ENCODE peak calls at places on chromosomes 2 and 18, in four cellular contexts. S, K, I and U are unnamed samples. For H3K27me3, the result is how much of the 10 kb centered on the place peaks cover.

GRCh38 chr2:233331536-233331935 is 22.8 kb upstream of the DGKD start:
- DNase-seq in S (peak), K (peak), I (no peak), U (no peak)

GRCh38 chr2:219560893-219561178 is 10.5 kb downstream of the OBSL1 start:
- DNase-seq in S (no peak), K (no peak), I (no peak), U (no peak)

GRCh38 chr2:177263451-177264208 is 897 bp downstream of the NFE2L2 start:
- DNase-seq in S (peak), K (peak), I (peak), U (peak)

GRCh38 chr2:106269591-106270291 is 75.6 kb upstream of the UXS1 start:
- DNase-seq in S (peak), K (no peak), I (peak), U (no peak)

GRCh38 chr2:37585295-37585908 is 86.0 kb downstream of the CDC42EP3 start:
- DNase-seq in S (peak), K (no peak), I (no peak), U (no peak)

GRCh38 chr2:220743203-220743602 is 828.9 kb downstream of the EPHA4 start:
- DNase-seq in S (no peak), K (no peak), I (no peak), U (no peak)

GRCh38 chr18:46411862-46412690 is 244.9 kb downstream of the LOXHD1 start:
- DNase-seq in S (no peak), K (peak), I (no peak), U (peak)

GRCh38 chr2:153543639-153544071 is 65.1 kb upstream of the RPRM start:
- DNase-seq in S (no peak), K (no peak), I (no peak), U (no peak)

GRCh38 chr2:68721482-68722071 is 13.0 kb upstream of the ARHGAP25 start:
- DNase-seq in S (no peak), K (no peak), I (peak), U (no peak)

GRCh38 chr18:31741096-31741735 is 19.5 kb downstream of the SLC25A52 start:
- DNase-seq in S (peak), K (no peak), I (peak), U (peak)

GRCh38 chr2:201118121-201118956 is 2.4 kb downstream of the CFLAR start:
- DNase-seq in S (peak), K (peak), I (peak), U (no peak)

GRCh38 chr2:118911936-118912335 is 30.1 kb upstream of the MARCO start:
- DNase-seq in S (no peak), K (no peak), I (no peak), U (no peak)
- H3K27me3 ChIP-seq in S (under half), K (under half), I (under half), U (under half)

GRCh38 chr18:75341897-75342296 is 85.6 kb downstream of the SMIM21 start:
- DNase-seq in S (no peak), K (no peak), I (no peak), U (peak)

GRCh38 chr18:75346671-75347070 is 80.8 kb downstream of the SMIM21 start:
- DNase-seq in S (no peak), K (no peak), I (no peak), U (no peak)

GRCh38 chr18:75344615-75345014 is 82.9 kb downstream of the SMIM21 start:
- DNase-seq in S (no peak), K (no peak), I (no peak), U (no peak)

GRCh38 chr18:75343389-75343788 is 84.1 kb downstream of the SMIM21 start:
- DNase-seq in S (no peak), K (no peak), I (no peak), U (no peak)

DNA sequence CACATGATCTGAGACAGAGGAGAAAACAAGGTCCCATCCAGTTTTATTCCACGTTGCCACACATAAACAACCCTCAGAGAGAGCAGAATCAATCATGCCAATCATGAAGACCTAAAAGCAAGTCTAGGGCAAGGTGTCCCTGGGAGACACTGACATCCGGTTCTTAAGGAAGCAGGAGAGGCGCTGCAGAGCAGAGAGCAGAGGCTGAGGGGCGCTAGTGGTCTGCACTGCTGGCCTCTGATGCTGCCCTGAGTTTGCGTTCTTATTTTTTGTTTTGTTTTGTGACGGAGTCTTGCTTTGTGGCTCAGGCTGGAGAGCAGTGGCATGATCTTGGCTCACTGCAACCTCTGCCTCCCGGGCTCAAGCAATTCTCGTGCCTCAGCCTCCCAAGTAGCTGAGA is 83.3 kb downstream of the SMIM21 start:
- DNase-seq in S (no peak), K (no peak), I (peak), U (no peak)
- TF ChIP-seq CTCF in S (no peak), K (no peak), I (peak), U (peak)

DNA sequence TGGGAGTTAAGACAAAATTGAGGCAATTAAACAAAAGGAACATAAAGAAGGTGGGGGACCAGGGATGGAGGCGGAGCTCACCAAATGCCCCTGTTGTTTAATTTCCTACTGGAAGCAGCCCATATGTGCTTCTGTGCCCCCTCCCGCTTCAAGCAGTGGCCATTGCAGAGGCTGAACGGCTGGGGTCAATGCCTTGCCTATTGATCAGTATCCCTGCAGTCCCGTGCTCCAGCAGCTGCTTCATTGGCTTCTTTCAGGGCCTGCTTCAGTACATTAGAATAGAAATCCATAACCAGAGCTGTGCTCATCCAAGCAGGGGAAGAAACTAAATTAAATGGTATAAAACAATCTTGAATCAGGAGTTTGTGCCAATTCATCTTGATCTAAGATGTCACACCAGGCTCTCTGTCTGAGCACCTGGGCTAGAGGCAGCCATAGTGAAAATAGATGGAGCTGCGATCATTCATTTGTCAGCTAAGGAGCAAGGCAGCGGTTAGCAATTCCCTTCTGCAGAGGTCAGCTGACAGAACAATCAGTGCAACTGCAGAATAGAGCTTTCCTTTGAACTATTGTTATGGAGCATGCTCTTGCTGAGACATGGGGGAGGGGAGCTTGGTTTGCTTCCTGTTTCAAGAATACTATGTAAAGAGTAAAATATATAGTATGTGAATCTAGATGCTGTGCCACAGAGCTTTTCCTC is 222.4 kb downstream of the WDR7 start:
- DNase-seq in S (no peak), K (no peak), I (peak), U (no peak)
- H3K4me3 ChIP-seq in S (no peak), K (no peak), I (no peak), U (no peak)

DNA sequence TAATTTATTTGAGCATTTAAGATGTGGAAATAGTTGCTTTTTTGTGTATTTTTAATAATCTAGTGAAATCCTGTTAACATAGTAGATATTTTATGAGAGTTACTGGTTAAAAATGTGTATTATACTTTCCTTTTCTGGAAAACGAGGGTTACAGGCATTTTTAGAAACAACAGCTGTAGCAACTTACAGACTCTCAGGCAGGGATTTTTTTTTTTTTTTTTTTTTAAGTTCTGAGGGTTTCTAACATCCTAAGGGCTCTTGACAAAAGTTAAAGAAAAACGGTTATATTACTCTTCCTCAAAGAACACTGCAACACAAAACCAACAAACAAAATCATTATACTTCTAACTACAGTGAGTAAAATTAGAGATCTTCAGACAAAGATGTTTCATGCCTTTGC is 205.9 kb downstream of the ACKR3 start:
- DNase-seq in S (no peak), K (no peak), I (no peak), U (no peak)
- H3K27me3 ChIP-seq in S (under half), K (under half), I (under half), U (under half)

DNA sequence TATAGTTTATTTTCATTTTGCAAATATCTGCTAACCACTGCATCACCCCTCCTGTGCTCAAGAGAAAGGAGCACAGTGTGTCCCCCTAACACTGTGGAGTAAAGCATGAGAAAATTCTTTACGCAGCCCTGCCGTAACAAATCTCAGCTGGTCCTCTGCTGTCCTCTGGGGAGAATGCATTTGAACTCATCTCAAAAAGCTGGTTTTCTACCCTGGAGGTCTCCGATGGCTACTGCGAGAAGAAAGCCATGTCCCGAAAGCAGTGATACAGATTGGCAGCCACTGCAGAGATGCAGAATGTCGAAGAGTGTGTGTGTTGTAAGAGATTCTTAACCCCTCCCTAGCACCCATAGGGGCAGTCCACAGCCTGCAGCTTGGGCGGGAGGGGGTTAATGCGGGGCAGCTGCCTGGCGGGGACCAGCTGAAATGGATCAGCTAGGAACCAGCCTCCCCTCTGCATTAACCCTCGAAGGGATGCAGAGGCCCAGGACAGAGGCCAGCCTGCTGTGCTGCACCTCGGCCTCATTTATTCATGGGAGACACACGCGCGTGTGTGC is 236.0 kb downstream of the ZNF516 start:
- DNase-seq in S (no peak), K (no peak), I (no peak), U (no peak)
- TF ChIP-seq CTCF in S (no peak), K (no peak), I (no peak), U (peak)

DNA sequence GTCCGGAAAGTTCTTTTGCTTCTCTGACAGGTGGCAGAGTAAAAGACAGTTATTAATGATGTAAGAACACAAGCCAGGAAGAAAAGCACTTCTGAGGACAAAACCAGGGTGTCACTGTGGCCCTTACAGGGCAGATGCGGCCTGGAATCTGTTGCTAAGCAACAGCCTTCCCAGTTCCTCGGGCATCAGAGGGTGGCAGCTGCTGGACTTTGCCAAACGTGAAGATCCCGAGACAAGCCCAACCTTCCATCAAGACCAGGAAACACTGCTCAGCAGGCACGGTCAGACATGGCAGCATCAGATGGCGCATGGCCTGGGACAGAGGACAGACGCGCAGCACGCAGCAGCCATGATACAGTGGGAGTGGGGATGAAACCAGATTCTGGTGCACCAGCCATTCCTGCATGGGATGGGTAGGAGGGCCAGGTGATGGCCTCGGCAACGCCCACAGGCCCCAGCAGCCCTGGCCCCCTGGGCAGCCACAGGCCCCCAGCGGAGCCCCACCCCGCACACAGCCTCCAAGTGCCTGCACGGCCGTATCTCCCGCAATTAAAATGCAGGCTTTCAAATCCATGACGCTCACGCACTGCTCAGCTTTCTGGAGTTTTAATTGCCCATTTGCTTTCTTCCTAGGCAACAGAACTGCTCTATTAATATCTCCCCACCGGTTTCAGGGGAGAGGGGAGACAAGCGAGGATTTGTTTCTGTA is 89.0 kb downstream of the EIPR1 start:
- DNase-seq in S (peak), K (no peak), I (no peak), U (no peak)
- H3K4me3 ChIP-seq in S (no peak), K (no peak), I (no peak), U (no peak)

DNA sequence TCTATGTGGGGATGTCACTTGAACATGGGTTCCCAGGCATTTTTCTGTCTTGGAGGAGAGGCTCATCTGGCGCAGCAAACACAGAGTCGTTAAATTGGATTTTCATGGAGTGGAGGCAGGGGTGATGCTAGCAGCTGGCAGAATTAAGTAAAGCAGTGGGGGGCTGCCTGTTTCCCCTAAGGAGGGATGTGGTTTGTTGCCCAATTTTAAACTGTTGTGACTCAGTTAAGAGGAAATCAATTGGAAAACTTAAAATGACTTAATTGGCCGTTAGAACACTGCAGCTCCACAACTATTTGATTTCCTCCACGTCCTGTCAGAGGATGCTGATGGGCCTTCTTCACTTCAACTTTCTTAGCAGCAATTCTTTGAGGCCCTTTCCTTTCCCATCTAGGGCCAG is 354.1 kb upstream of the ATP5MC3 start:
- DNase-seq in S (no peak), K (no peak), I (no peak), U (no peak)
- H3K27me3 ChIP-seq in S (under half), K (under half), I (under half), U (half or more)